ENCODE peak calls at places on chromosomes 7 and 10, in four cellular contexts. W is WERI-Rb-1, C is PC-3, H is cardiac fibroblast. U is an unnamed sample.
A peak's percentile ranks its signal among the peaks of the same experiment; 100 is the strongest.

GRCh38 chr7:157499121-157499834 is 162.5 kb downstream of the DNAJB6 start:
- DNase-seq in C (no peak), H (no peak), W (no peak), U (no peak)

GRCh38 chr10:79400567-79401004 is 44.8 kb downstream of the ZCCHC24 start:
- DNase-seq in W (peak; percentile 80), H (peak; percentile 37), C (peak; percentile 97), U (no peak)

GRCh38 chr7:63043657-63044543 is 954.7 kb upstream of the ZNF722 start:
- DNase-seq in C (no peak), H (no peak), W (no peak), U (no peak)

GRCh38 chr7:105565190-105565589 is 16.1 kb downstream of the EFCAB10 start:
- DNase-seq in W (no peak), H (no peak), C (no peak), U (no peak)

GRCh38 chr10:112330154-112330553 is 43.8 kb upstream of the ACSL5 start:
- DNase-seq in H (no peak), C (no peak), W (no peak), U (no peak)

GRCh38 chr10:62805139-62806092 is 896 bp downstream of the ADO start:
- DNase-seq in W (peak; percentile 42), C (peak; percentile 84), H (peak; percentile 49), U (no peak)

GRCh38 chr7:1811850-1812692 is 142.0 kb downstream of the ELFN1 start:
- DNase-seq in C (peak; percentile 6), W (peak; percentile 82), H (no peak), U (no peak)

GRCh38 chr10:69092959-69093850 is 5.3 kb downstream of the SRGN start:
- DNase-seq in H (peak; percentile 91), W (peak; percentile 83), C (peak; percentile 97), U (peak; percentile 69)

GRCh38 chr10:121974535-121975294 is at the start of gene NSMCE4A:
- DNase-seq in C (peak; percentile 71), H (peak; percentile 71), W (peak; percentile 80), U (no peak)

GRCh38 chr7:22435105-22435504 is 64.9 kb downstream of the STEAP1B start:
- DNase-seq in H (no peak), C (no peak), W (no peak), U (no peak)

DNA sequence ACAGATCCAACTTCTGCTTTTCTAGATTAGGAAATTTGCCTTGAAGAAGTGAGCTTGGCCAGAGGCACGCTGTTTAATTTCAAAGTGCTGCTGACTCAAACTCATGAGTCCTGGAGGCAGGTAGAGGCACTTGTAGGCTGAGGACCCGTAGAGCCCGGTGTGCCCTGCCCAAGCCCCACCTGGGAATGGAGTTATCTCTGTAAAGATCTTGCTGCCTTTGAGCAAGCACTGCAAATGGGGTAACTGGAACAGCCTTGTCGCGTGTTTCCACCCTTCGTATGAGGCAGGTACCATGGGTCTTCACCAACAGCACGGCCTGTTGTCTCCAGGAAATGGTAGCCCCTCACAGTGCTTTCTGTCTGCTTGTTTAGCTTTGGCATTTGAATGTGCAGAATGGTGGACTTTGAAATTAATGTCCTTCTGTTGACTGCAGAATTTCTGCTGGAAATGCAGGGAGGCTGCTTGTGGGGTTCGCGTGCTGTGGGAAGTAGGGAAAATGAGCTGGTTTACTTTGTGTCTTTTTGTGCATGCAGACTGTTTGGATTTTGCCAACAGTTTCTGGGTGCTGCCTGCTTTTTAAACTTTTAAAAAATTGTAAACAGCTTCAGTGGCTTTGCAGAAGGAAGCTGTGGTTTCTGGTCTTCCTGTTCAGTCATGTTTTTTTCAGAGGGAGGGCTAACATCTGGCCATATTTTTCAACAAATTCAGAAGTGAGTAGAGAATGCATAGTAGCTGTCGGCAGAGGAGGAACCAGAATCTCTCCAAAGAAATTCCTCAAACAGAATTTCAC is 27.2 kb downstream of the CCM2 start:
- DNase-seq in H (peak; percentile 35), C (no peak), W (no peak), U (no peak)
- H3K4me3 ChIP-seq in H (no peak overlapping the region), C (no peak overlapping the region), W (no peak overlapping the region), U (no peak overlapping the region)

DNA sequence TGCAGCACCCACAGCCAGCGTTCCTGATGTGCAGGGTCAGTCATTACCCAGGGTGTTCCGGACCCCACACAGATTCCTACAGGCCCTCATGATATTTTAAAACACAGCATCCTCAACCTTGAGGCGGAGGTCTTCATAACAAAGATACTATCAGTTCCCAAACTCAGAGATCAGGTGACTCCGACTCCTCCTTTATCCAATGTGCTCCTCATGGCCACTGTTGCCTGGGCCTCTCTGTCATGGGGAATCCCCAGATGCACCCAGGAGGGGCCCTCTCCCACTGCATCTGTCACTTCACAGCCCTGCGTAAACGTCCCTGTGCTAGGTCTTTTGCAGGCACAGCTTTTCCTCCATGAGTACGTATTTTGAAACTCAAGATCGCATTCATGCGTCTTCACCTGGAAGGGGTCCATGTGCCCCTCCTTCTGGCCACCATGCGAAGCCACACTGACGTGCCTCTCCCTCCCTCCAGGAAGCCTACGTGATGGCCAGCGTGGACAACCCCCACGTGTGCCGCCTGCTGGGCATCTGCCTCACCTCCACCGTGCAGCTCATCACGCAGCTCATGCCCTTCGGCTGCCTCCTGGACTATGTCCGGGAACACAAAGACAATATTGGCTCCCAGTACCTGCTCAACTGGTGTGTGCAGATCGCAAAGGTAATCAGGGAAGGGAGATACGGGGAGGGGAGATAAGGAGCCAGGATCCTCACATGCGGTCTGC is 162.2 kb downstream of the EGFR start:
- DNase-seq in C (no peak), W (no peak), H (no peak), U (no peak)
- TF ChIP-seq CTCF in C (no peak), W (no peak), H (no peak), U (no peak)

GRCh38 chr7:124033093-124033806 is 383 bp upstream of the TMEM229A start:
- DNase-seq in H (no peak), C (no peak), W (peak; percentile 51), U (no peak)
- H3K4me3 ChIP-seq in H (peak overlapping the region; percentile 37), C (peak overlapping the region; percentile 51), W (peak overlapping the region; percentile 45), U (no peak overlapping the region)

DNA sequence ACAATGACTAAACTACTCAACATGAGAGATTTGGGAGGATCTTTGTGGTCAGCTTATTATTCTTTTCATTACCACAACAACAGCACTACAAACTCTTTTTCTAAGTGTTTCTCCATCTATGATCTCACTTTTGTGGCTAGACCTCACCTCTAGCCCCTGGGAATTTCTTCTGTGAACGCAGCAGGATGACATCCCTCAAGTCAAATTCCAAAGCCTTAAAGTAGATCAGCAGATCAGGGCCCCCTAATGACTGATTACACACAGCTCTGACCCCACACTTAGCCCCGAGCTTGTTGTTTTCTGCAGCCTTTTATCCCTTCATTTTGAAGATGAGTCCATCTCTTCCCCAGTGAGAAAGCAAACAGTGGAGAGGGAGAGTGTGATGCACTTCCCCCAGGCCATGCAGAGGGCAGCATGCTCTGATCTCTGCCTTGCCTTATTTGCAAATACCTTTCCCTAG is 27.3 kb downstream of the TFAM start:
- DNase-seq in C (peak; percentile 58), H (peak; percentile 81), W (peak; percentile 10), U (peak; percentile 71)
- TF ChIP-seq CTCF in C (peak; percentile 42), H (peak; percentile 16), W (peak; percentile 26), U (peak; percentile 34)

GRCh38 chr7:81769891-81770818 is at the start of gene HGF:
- DNase-seq in W (no peak), H (peak; percentile 86), C (peak; percentile 58), U (peak; percentile 62)
- H3K4me3 ChIP-seq in W (no peak within 1 kb of the TSS), H (peak within 1 kb of the TSS; percentile 59), C (peak within 1 kb of the TSS; percentile 38), U (peak within 1 kb of the TSS; percentile 40)

GRCh38 chr10:120480065-120480600 is 23.1 kb downstream of the PLPP4 start:
- DNase-seq in W (peak; percentile 70), C (peak; percentile 25), H (no peak), U (no peak)
- TF ChIP-seq CTCF in W (peak; percentile 68), C (peak; percentile 39), H (no peak), U (peak; percentile 41)

DNA sequence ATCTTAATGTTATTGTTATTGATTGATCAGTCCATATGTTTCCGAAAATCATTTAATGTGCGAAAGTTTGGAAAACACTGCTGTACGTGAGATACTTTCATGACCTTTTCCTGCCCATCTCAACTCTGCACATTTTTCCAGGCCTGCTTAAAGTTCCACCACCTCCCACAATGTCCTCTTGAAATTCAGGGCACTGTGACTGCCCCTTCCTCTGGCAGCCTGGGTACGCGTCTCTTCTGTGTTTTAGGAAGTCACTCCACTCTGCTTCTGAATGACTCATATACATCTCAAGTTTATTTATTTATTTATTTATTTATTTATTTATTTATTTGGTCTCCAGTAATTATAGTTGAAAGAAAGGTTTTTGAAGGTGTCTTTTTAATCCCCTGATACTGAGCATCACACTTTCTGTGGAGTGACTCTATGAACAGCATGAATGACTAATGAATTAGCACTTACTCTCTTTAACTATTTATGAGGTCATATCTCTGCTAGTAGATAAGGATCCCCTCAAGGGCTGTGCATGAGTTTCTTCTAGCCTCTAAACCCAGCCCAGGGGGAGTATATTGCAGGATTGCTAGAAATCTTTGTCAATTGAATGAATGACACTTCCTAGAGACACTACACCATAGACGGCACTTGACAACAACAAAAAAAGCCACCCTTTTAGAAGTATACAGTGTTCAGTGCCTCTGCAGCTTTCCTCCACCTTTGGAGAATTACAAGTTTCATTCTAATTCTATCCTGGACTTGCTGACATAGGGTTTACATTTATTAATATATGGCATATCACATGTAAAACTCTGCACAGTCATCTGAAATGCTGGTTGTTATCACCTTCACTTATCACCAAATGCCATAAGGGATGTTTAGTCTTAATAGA is 2.2 kb downstream of the MACC1 start:
- DNase-seq in C (peak; percentile 13), W (no peak), H (no peak), U (no peak)
- H3K4me3 ChIP-seq in C (peak overlapping the region; percentile 68), W (no peak overlapping the region), H (no peak overlapping the region), U (no peak overlapping the region)

GRCh38 chr7:114659409-114659808 is 244.8 kb downstream of the FOXP2 start:
- DNase-seq in C (no peak), H (no peak), W (no peak), U (no peak)

GRCh38 chr7:114662002-114662677 is 247.5 kb downstream of the FOXP2 start:
- DNase-seq in H (no peak), W (no peak), C (no peak), U (no peak)

GRCh38 chr7:114660007-114660406 is 245.4 kb downstream of the FOXP2 start:
- DNase-seq in C (no peak), H (no peak), W (no peak), U (no peak)

GRCh38 chr7:114658188-114658587 is 243.6 kb downstream of the FOXP2 start:
- DNase-seq in C (no peak), H (no peak), W (no peak), U (no peak)

DNA sequence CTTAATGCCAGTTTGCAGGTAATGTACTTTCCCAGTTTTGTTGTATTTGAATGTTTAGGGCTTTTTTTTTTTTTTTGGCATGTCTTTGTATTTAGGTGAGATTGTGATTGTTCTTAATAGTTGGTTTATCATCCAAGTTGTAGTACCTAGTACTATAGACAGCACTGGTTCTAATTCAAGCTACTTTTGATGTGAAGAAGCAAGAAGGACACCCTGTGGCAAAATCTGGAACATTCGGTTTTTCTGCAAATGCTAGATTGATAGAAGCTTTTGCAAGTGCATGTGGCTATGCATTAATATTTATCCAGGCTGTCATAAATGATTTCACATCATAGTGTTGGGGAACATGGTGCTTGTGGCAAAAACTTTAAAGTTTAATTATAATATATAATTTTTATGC is 248.9 kb downstream of the FOXP2 start:
- DNase-seq in W (peak; percentile 50), H (no peak), C (peak; percentile 52), U (peak; percentile 4)
- TF ChIP-seq CTCF in W (peak; percentile 33), H (peak; percentile 6), C (peak; percentile 47), U (peak; percentile 44)

DNA sequence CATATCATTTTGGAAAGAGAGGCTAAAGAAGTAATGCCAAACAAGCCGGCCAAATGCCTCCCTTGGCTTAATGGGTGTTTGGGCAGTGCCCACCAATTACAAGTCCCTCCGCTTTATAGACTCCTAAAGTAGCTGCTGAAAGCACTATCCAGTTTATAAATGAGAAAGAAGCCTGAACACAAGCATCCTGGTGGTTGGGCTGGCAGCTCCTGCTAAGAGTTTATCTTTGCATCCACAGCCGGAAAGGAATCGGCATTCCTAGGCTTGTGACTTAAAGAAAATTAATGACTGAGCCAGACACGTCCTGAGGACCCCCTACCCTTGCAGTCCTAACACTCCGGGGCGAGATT is 13.1 kb upstream of the NKX2-3 start:
- DNase-seq in C (no peak), W (no peak), H (no peak), U (no peak)
- H3K4me3 ChIP-seq in C (no peak overlapping the region), W (no peak overlapping the region), H (no peak overlapping the region), U (no peak overlapping the region)